ENCODE peak calls at places on chromosome 22, in nine cellular contexts. H, C, Y, S, G, T, Q, P and W are unnamed samples.

GRCh38 chr22:43535336-43535735 is 123.5 kb downstream of the MPPED1 start:
- DNase-seq in G (no peak), T (no peak), H (no peak), Q (no peak), P (no peak), C (no peak), S (no peak), Y (no peak), W (no peak)

GRCh38 chr22:39273950-39274887 is 29.4 kb upstream of the PDGFB start:
- DNase-seq in S (no peak), G (no peak), Y (no peak), H (no peak), C (no peak), Q (no peak), T (no peak), P (no peak), W (no peak)

GRCh38 chr22:37167981-37168647 is 18.4 kb upstream of the IL2RB start:
- DNase-seq in C (no peak), T (no peak), P (no peak), Y (no peak), S (no peak), H (no peak), Q (no peak), G (no peak), W (no peak)

GRCh38 chr22:25764270-25765015 is 22.5 kb downstream of the MYO18B start:
- DNase-seq in H (no peak), Q (no peak), T (no peak), Y (no peak), S (no peak), G (no peak), P (no peak), C (no peak), W (no peak)

GRCh38 chr22:44669725-44670027 is 32.3 kb upstream of the PRR5 start:
- DNase-seq in H (no peak), G (peak), P (no peak), T (no peak), S (no peak), Y (no peak), Q (no peak), C (no peak), W (no peak)

GRCh38 chr22:39502109-39502788 is at the start of gene MIEF1:
- DNase-seq in C (peak), S (peak), H (peak), Y (peak), G (peak), Q (peak), P (peak), T (peak), W (peak)

GRCh38 chr22:36481393-36482168 is at the start of gene TXN2:
- DNase-seq in C (peak), G (peak), Y (peak), Q (peak), T (peak), S (peak), P (peak), H (peak), W (peak)

GRCh38 chr22:38872831-38873248 is 824 bp upstream of the CBX6 start:
- DNase-seq in S (no peak), Y (peak), P (no peak), G (peak), Q (no peak), H (peak), T (no peak), C (no peak), W (peak)

GRCh38 chr22:43247546-43248260 is 60.8 kb upstream of the TTLL12 start:
- DNase-seq in P (no peak), Y (no peak), G (no peak), Q (no peak), C (no peak), T (no peak), S (no peak), H (no peak), W (no peak)

GRCh38 chr22:48520888-48521600 is 1306.6 kb downstream of the BRD1 start:
- DNase-seq in Q (no peak), P (no peak), S (no peak), H (peak), G (no peak), C (no peak), Y (no peak), T (no peak), W (no peak)

GRCh38 chr22:48418831-48419230 is 1408.8 kb downstream of the BRD1 start:
- DNase-seq in Y (no peak), G (no peak), H (no peak), S (no peak), C (no peak), P (no peak), Q (no peak), T (no peak), W (no peak)

GRCh38 chr22:45096256-45096907 is 67.3 kb upstream of the NUP50 start:
- DNase-seq in H (peak), T (peak), C (peak), G (peak), S (peak), Y (peak), Q (peak), P (peak), W (peak)

GRCh38 chr22:27336151-27337090 is 465.1 kb downstream of the MN1 start:
- DNase-seq in Q (no peak), S (no peak), T (no peak), G (no peak), C (no peak), Y (no peak), H (peak), P (peak), W (no peak)

GRCh38 chr22:37765953-37766566 is 41.7 kb upstream of the GCAT start:
- DNase-seq in T (no peak), Y (no peak), C (no peak), H (no peak), G (no peak), Q (no peak), P (no peak), S (no peak), W (no peak)

GRCh38 chr22:26377170-26377825 is 51.8 kb upstream of the ASPHD2 start:
- DNase-seq in T (no peak), Q (no peak), G (no peak), H (no peak), Y (peak), P (no peak), C (no peak), S (no peak), W (no peak)

GRCh38 chr22:17493384-17493981 is 69.8 kb upstream of the SLC25A18 start:
- DNase-seq in S (no peak), P (no peak), Y (no peak), T (no peak), Q (no peak), C (no peak), H (no peak), G (no peak), W (no peak)

GRCh38 chr22:45757068-45757467 is 85.4 kb downstream of the ATXN10 start:
- DNase-seq in Y (peak), P (no peak), H (peak), G (peak), Q (no peak), C (no peak), T (no peak), S (no peak), W (no peak)

GRCh38 chr22:46613606-46613997 is 6.6 kb upstream of the GRAMD4 start:
- DNase-seq in S (no peak), H (no peak), C (no peak), Y (peak), G (no peak), Q (no peak), T (no peak), P (no peak), W (no peak)

GRCh38 chr22:35634981-35635540 is 13.2 kb upstream of the APOL6 start:
- DNase-seq in Y (no peak), G (no peak), C (no peak), Q (no peak), P (no peak), H (peak), T (no peak), S (no peak), W (no peak)

GRCh38 chr22:29053048-29053702 is 8.5 kb downstream of the C22orf31 start:
- DNase-seq in Q (no peak), S (no peak), Y (no peak), T (no peak), C (no peak), G (no peak), P (no peak), H (no peak), W (no peak)

GRCh38 chr22:36457688-36458450 is 23.6 kb downstream of the TXN2 start:
- DNase-seq in G (peak), H (peak), Q (no peak), C (no peak), Y (peak), P (no peak), S (no peak), T (no peak), W (peak)

GRCh38 chr22:31944700-31945477 is 554 bp downstream of the YWHAH start:
- DNase-seq in Q (peak), P (no peak), Y (no peak), T (no peak), S (peak), C (no peak), H (no peak), G (peak), W (no peak)

GRCh38 chr22:40310771-40311120 is 35.6 kb upstream of the ADSL start:
- DNase-seq in H (no peak), Q (no peak), T (no peak), P (no peak), C (no peak), Y (no peak), S (no peak), G (no peak), W (no peak)

GRCh38 chr22:47168441-47168840 is 406.0 kb downstream of the TBC1D22A start:
- DNase-seq in S (no peak), C (no peak), Y (no peak), P (no peak), T (no peak), H (no peak), Q (no peak), G (no peak), W (no peak)

GRCh38 chr22:50276143-50276542 is 6.0 kb upstream of the MAPK11 start:
- DNase-seq in P (no peak), G (peak), T (peak), C (peak), H (peak), Q (peak), S (no peak), Y (peak), W (no peak)

GRCh38 chr22:20237480-20238440 is 30.4 kb downstream of the RTN4R start:
- DNase-seq in H (no peak), Y (no peak), C (no peak), P (peak), T (no peak), G (no peak), Q (peak), S (peak), W (no peak)

GRCh38 chr22:22060200-22061084 is 77.9 kb upstream of the TOP3B start:
- DNase-seq in Y (peak), H (no peak), G (peak), Q (no peak), P (peak), S (peak), T (peak), C (peak), W (no peak)

GRCh38 chr22:49620003-49620556 is 207.6 kb downstream of the BRD1 start:
- DNase-seq in H (no peak), S (no peak), G (no peak), Y (no peak), Q (no peak), C (no peak), P (no peak), T (no peak), W (no peak)

GRCh38 chr22:38284042-38284402 is 11.2 kb upstream of the TMEM184B start:
- DNase-seq in C (no peak), G (peak), Q (no peak), T (no peak), H (peak), P (no peak), Y (peak), S (no peak), W (peak)

GRCh38 chr22:21690401-21690801 is 24.6 kb downstream of the PPIL2 start:
- DNase-seq in Q (no peak), P (no peak), G (no peak), T (peak), C (no peak), Y (no peak), S (no peak), H (no peak), W (no peak)

GRCh38 chr22:23183107-23183698 is 2.9 kb downstream of the BCR start:
- DNase-seq in Q (no peak), S (no peak), P (peak), T (no peak), H (peak), Y (peak), C (no peak), G (peak), W (no peak)

GRCh38 chr22:27726726-27727449 is 74.7 kb downstream of the MN1 start:
- DNase-seq in S (no peak), T (no peak), Y (peak), G (peak), Q (no peak), H (peak), P (no peak), C (no peak), W (peak)

GRCh38 chr22:38176170-38176741 is 5.4 kb downstream of the PLA2G6 start:
- DNase-seq in P (peak), T (no peak), H (peak), G (peak), Y (peak), C (no peak), S (peak), Q (peak), W (no peak)

GRCh38 chr22:30565341-30565740 is 9.1 kb downstream of the GAL3ST1 start:
- DNase-seq in S (no peak), T (no peak), G (no peak), Y (peak), H (no peak), P (no peak), C (no peak), Q (no peak), W (peak)

GRCh38 chr22:50703726-50704509 is 31.3 kb downstream of the SHANK3 start:
- DNase-seq in S (no peak), Q (no peak), P (no peak), G (no peak), Y (no peak), C (no peak), T (no peak), H (no peak), W (no peak)

GRCh38 chr22:25126510-25126909 is 73.1 kb upstream of the CRYBB3 start:
- DNase-seq in P (no peak), T (no peak), S (no peak), G (no peak), C (no peak), H (no peak), Y (no peak), Q (no peak), W (no peak)

GRCh38 chr22:44363980-44364749 is 51.4 kb upstream of the SHISAL1 start:
- DNase-seq in G (no peak), S (no peak), C (no peak), T (no peak), P (no peak), Q (no peak), H (no peak), Y (no peak), W (no peak)

GRCh38 chr22:46339956-46340355 is 4.4 kb downstream of the TRMU start:
- DNase-seq in T (no peak), Q (no peak), G (no peak), S (no peak), P (no peak), Y (no peak), C (no peak), H (no peak), W (no peak)

GRCh38 chr22:45537734-45538181 is 35.1 kb downstream of the FBLN1 start:
- DNase-seq in H (peak), Y (peak), T (no peak), C (no peak), P (peak), S (no peak), G (peak), Q (no peak), W (peak)